ENCODE peak calls at places on chromosome 9, in seven cellular contexts. X, G, I, H, U, F and C are unnamed samples.

GRCh38 chr9:73775757-73776156 is 624.1 kb downstream of the ANXA1 start:
- DNase-seq in X (no peak), G (no peak), I (no peak), H (no peak), U (no peak), F (no peak), C (no peak)

GRCh38 chr9:114995681-114996221 is 65.4 kb upstream of the TNFSF8 start:
- DNase-seq in X (no peak), G (no peak), I (peak; percentile 63), H (no peak), U (no peak), F (no peak), C (peak; percentile 71)

GRCh38 chr9:88025411-88026132 is 51.2 kb upstream of the CDK20 start:
- DNase-seq in X (no peak), G (no peak), I (no peak), H (no peak), U (no peak), F (no peak), C (no peak)

GRCh38 chr9:133333011-133333410 is 3.0 kb downstream of the SURF6 start:
- DNase-seq in X (no peak), G (no peak), I (no peak), H (no peak), U (peak; percentile 47), F (no peak), C (no peak)

GRCh38 chr9:13430717-13431116 is 151.2 kb upstream of the MPDZ start:
- DNase-seq in X (no peak), G (no peak), I (no peak), H (no peak), U (no peak), F (no peak), C (no peak)

GRCh38 chr9:3330792-3331420 is 194.9 kb downstream of the RFX3 start:
- DNase-seq in X (no peak), G (no peak), I (no peak), H (no peak), U (no peak), F (no peak), C (no peak)

GRCh38 chr9:89021154-89021803 is 30.0 kb downstream of the S1PR3 start:
- DNase-seq in X (no peak), G (no peak), I (no peak), H (no peak), U (no peak), F (no peak), C (no peak)

GRCh38 chr9:107390319-107390718 is 99.2 kb downstream of the KLF4 start:
- DNase-seq in X (no peak), G (no peak), I (no peak), H (no peak), U (no peak), F (no peak), C (no peak)

GRCh38 chr9:129996161-129996849 is 46.7 kb downstream of the FNBP1 start:
- DNase-seq in X (no peak), G (no peak), I (no peak), H (no peak), U (no peak), F (no peak), C (no peak)

GRCh38 chr9:82939451-82939850 is 123.5 kb downstream of the RASEF start:
- DNase-seq in X (no peak), G (no peak), I (no peak), H (no peak), U (no peak), F (no peak), C (no peak)

GRCh38 chr9:93677061-93677571 is 100.7 kb downstream of the PHF2 start:
- DNase-seq in X (no peak), G (no peak), I (no peak), H (peak; percentile 37), U (peak; percentile 62), F (no peak), C (peak; percentile 60)

GRCh38 chr9:94974154-94974860 is 247.8 kb downstream of the AOPEP start:
- DNase-seq in X (no peak), G (no peak), I (no peak), H (no peak), U (no peak), F (no peak), C (no peak)

GRCh38 chr9:133979921-133980863 is 11.9 kb downstream of the VAV2 start:
- DNase-seq in X (no peak), G (no peak), I (no peak), H (peak; percentile 53), U (peak; percentile 70), F (no peak), C (peak; percentile 65)

GRCh38 chr9:110969971-110970381 is 68.3 kb downstream of the LPAR1 start:
- DNase-seq in X (no peak), G (no peak), I (no peak), H (no peak), U (no peak), F (no peak), C (no peak)

GRCh38 chr9:34658461-34658860 is 4.0 kb downstream of the CCL27 start:
- DNase-seq in X (no peak), G (no peak), I (no peak), H (no peak), U (no peak), F (no peak), C (no peak)

GRCh38 chr9:109791003-109791677 is 11.1 kb downstream of the PALM2AKAP2 start:
- DNase-seq in X (no peak), G (no peak), I (no peak), H (no peak), U (no peak), F (no peak), C (no peak)

GRCh38 chr9:87678650-87679355 is 47.1 kb upstream of the CTSL start:
- DNase-seq in X (peak; percentile 71), G (no peak), I (no peak), H (no peak), U (no peak), F (peak; percentile 32), C (no peak)

GRCh38 chr9:124342402-124342945 is 72.8 kb downstream of the PSMB7 start:
- DNase-seq in X (no peak), G (no peak), I (no peak), H (peak; percentile 58), U (peak; percentile 65), F (no peak), C (peak; percentile 53)

GRCh38 chr9:125296843-125297372 is 35.3 kb downstream of the GAPVD1 start:
- DNase-seq in X (no peak), G (no peak), I (peak; percentile 69), H (no peak), U (no peak), F (no peak), C (no peak)

GRCh38 chr9:70490478-70490877 is 76.0 kb upstream of the KLF9 start:
- DNase-seq in X (no peak), G (no peak), I (no peak), H (no peak), U (no peak), F (no peak), C (no peak)

GRCh38 chr9:14563902-14564578 is 129.2 kb downstream of the ZDHHC21 start:
- DNase-seq in X (peak; percentile 12), G (no peak), I (no peak), H (no peak), U (no peak), F (no peak), C (no peak)

GRCh38 chr9:131500377-131500776 is 2.3 kb upstream of the POMT1 start:
- DNase-seq in X (no peak), G (no peak), I (no peak), H (no peak), U (no peak), F (no peak), C (no peak)

GRCh38 chr9:12666813-12667212 is 26.4 kb upstream of the TYRP1 start:
- DNase-seq in X (no peak), G (no peak), I (no peak), H (no peak), U (no peak), F (no peak), C (no peak)

GRCh38 chr9:134410835-134411217 is 84.6 kb downstream of the RXRA start:
- DNase-seq in X (no peak), G (no peak), I (no peak), H (no peak), U (no peak), F (no peak), C (no peak)

GRCh38 chr9:136835932-136836901 is 6.1 kb upstream of the AJM1 start:
- DNase-seq in X (no peak), G (no peak), I (no peak), H (no peak), U (peak; percentile 57), F (no peak), C (peak; percentile 22)

GRCh38 chr9:93114169-93114983 is 18.4 kb downstream of the CARD19 start:
- DNase-seq in X (no peak), G (no peak), I (no peak), H (peak; percentile 60), U (peak; percentile 83), F (no peak), C (peak; percentile 67)

GRCh38 chr9:136142859-136143214 is 24.2 kb upstream of the TMEM250 start:
- DNase-seq in X (no peak), G (no peak), I (no peak), H (no peak), U (no peak), F (no peak), C (peak; percentile 22)

GRCh38 chr9:88973281-88974045 is 17.8 kb upstream of the S1PR3 start:
- DNase-seq in X (no peak), G (no peak), I (no peak), H (no peak), U (no peak), F (no peak), C (no peak)

GRCh38 chr9:110076894-110077725 is 130.8 kb downstream of the C9orf152 start:
- DNase-seq in X (no peak), G (no peak), I (no peak), H (no peak), U (no peak), F (no peak), C (no peak)

GRCh38 chr9:127183814-127184582 is 61.6 kb upstream of the ANGPTL2 start:
- DNase-seq in X (no peak), G (no peak), I (no peak), H (no peak), U (peak; percentile 72), F (peak; percentile 64), C (peak; percentile 75)

GRCh38 chr9:111627260-111627963 is 3.7 kb upstream of the DNAJC25 start:
- DNase-seq in X (no peak), G (no peak), I (no peak), H (no peak), U (no peak), F (no peak), C (no peak)

GRCh38 chr9:85600675-85601263 is 141.0 kb downstream of the AGTPBP1 start:
- DNase-seq in X (no peak), G (no peak), I (no peak), H (no peak), U (no peak), F (no peak), C (no peak)